ENCODE peak calls at places on chromosomes 4 and X, in six cellular contexts. One of them, this sample, is unnamed.

GRCh38 chr4:142043509-142043908 is 407.1 kb downstream of the IL15 start:
- DNase-seq in AG09309: peak
- DNase-seq in AG04449: no peak
- DNase-seq in AG10803: peak
- DNase-seq in sigmoid colon: no peak
- DNase-seq in fibroblast of the aortic adventitia: peak
- DNase-seq in this sample: no peak

GRCh38 chrX:1476682-1477081 is 24.0 kb upstream of the ASMTL start:
- DNase-seq in sigmoid colon: peak
- DNase-seq in fibroblast of the aortic adventitia: no peak
- DNase-seq in AG04449: no peak
- DNase-seq in AG10803: no peak
- DNase-seq in AG09309: no peak
- DNase-seq in this sample: no peak

GRCh38 chr4:39521253-39521908 is 5.9 kb downstream of the UGDH start:
- DNase-seq in AG10803: peak
- DNase-seq in fibroblast of the aortic adventitia: peak
- DNase-seq in AG04449: no peak
- DNase-seq in sigmoid colon: no peak
- DNase-seq in AG09309: no peak
- DNase-seq in this sample: no peak

GRCh38 chr4:107318078-107318477 is 282.0 kb upstream of the DKK2 start:
- DNase-seq in sigmoid colon: no peak
- DNase-seq in AG09309: no peak
- DNase-seq in AG10803: peak
- DNase-seq in AG04449: no peak
- DNase-seq in fibroblast of the aortic adventitia: peak
- DNase-seq in this sample: no peak

GRCh38 chr4:138756519-138756918 is 259.1 kb upstream of the NOCT start:
- DNase-seq in AG10803: no peak
- DNase-seq in AG04449: no peak
- DNase-seq in sigmoid colon: no peak
- DNase-seq in fibroblast of the aortic adventitia: no peak
- DNase-seq in AG09309: no peak
- DNase-seq in this sample: no peak

GRCh38 chr4:186726440-186727148 is 2.9 kb upstream of the FAT1 start:
- DNase-seq in AG10803: peak
- DNase-seq in sigmoid colon: peak
- DNase-seq in AG04449: no peak
- DNase-seq in AG09309: no peak
- DNase-seq in fibroblast of the aortic adventitia: peak
- DNase-seq in this sample: peak

GRCh38 chr4:37685726-37686372 is 327 bp downstream of the RELL1 start:
- DNase-seq in fibroblast of the aortic adventitia: no peak
- DNase-seq in AG04449: no peak
- DNase-seq in AG10803: peak
- DNase-seq in sigmoid colon: peak
- DNase-seq in AG09309: no peak
- DNase-seq in this sample: peak

GRCh38 chr4:159360549-159360948 is 257.7 kb downstream of the RAPGEF2 start:
- DNase-seq in fibroblast of the aortic adventitia: peak
- DNase-seq in AG09309: peak
- DNase-seq in AG10803: peak
- DNase-seq in sigmoid colon: no peak
- DNase-seq in AG04449: peak
- DNase-seq in this sample: no peak

GRCh38 chr4:106569151-106570029 is 200.8 kb upstream of the GIMD1 start:
- DNase-seq in sigmoid colon: no peak
- DNase-seq in AG04449: no peak
- DNase-seq in AG09309: no peak
- DNase-seq in AG10803: peak
- DNase-seq in fibroblast of the aortic adventitia: peak
- DNase-seq in this sample: no peak

GRCh38 chr4:165464813-165465381 is 86.1 kb downstream of the CPE start:
- DNase-seq in AG04449: no peak
- DNase-seq in fibroblast of the aortic adventitia: peak
- DNase-seq in AG10803: peak
- DNase-seq in AG09309: no peak
- DNase-seq in sigmoid colon: no peak
- DNase-seq in this sample: no peak

GRCh38 chr4:149056615-149057014 is 614.4 kb upstream of the NR3C2 start:
- DNase-seq in AG09309: no peak
- DNase-seq in AG04449: no peak
- DNase-seq in AG10803: no peak
- DNase-seq in sigmoid colon: no peak
- DNase-seq in fibroblast of the aortic adventitia: no peak
- DNase-seq in this sample: no peak

GRCh38 chr4:142318280-142318679 is 527.8 kb downstream of the INPP4B start:
- DNase-seq in AG09309: no peak
- DNase-seq in AG04449: no peak
- DNase-seq in sigmoid colon: no peak
- DNase-seq in fibroblast of the aortic adventitia: no peak
- DNase-seq in AG10803: no peak
- DNase-seq in this sample: no peak

GRCh38 chr4:7558436-7558835 is 123.7 kb upstream of the PSAPL1 start:
- DNase-seq in sigmoid colon: no peak
- DNase-seq in AG09309: no peak
- DNase-seq in AG04449: no peak
- DNase-seq in fibroblast of the aortic adventitia: no peak
- DNase-seq in AG10803: no peak
- DNase-seq in this sample: no peak

GRCh38 chrX:68257015-68257414 is 176.3 kb downstream of the OPHN1 start:
- DNase-seq in AG10803: no peak
- DNase-seq in fibroblast of the aortic adventitia: no peak
- DNase-seq in sigmoid colon: no peak
- DNase-seq in AG09309: no peak
- DNase-seq in AG04449: no peak
- DNase-seq in this sample: no peak

GRCh38 chr4:88823058-88823919 is 125.7 kb upstream of the NAP1L5 start:
- DNase-seq in sigmoid colon: peak
- DNase-seq in AG04449: peak
- DNase-seq in AG10803: peak
- DNase-seq in fibroblast of the aortic adventitia: peak
- DNase-seq in AG09309: peak
- DNase-seq in this sample: peak

GRCh38 chrX:33252306-33252825 is 41.0 kb upstream of the DMD start:
- DNase-seq in AG10803: no peak
- DNase-seq in AG04449: no peak
- DNase-seq in fibroblast of the aortic adventitia: no peak
- DNase-seq in AG09309: no peak
- DNase-seq in sigmoid colon: no peak
- DNase-seq in this sample: no peak

GRCh38 chrX:41667631-41668030 is 21.1 kb upstream of the GPR34 start:
- DNase-seq in AG04449: no peak
- DNase-seq in sigmoid colon: no peak
- DNase-seq in AG09309: no peak
- DNase-seq in AG10803: no peak
- DNase-seq in fibroblast of the aortic adventitia: no peak
- DNase-seq in this sample: no peak

GRCh38 chrX:41671082-41671481 is 17.7 kb upstream of the GPR34 start:
- DNase-seq in fibroblast of the aortic adventitia: no peak
- DNase-seq in sigmoid colon: no peak
- DNase-seq in AG04449: no peak
- DNase-seq in AG09309: no peak
- DNase-seq in AG10803: no peak
- DNase-seq in this sample: no peak

GRCh38 chrX:41666251-41666650 is 22.5 kb upstream of the GPR34 start:
- DNase-seq in fibroblast of the aortic adventitia: peak
- DNase-seq in AG04449: no peak
- DNase-seq in AG10803: peak
- DNase-seq in AG09309: no peak
- DNase-seq in sigmoid colon: no peak
- DNase-seq in this sample: no peak

GRCh38 chrX:41672643-41673042 is 16.1 kb upstream of the GPR34 start:
- DNase-seq in AG04449: no peak
- DNase-seq in fibroblast of the aortic adventitia: no peak
- DNase-seq in AG10803: no peak
- DNase-seq in sigmoid colon: no peak
- DNase-seq in AG09309: no peak
- DNase-seq in this sample: no peak

GRCh38 chrX:41670108-41670507 is 18.7 kb upstream of the GPR34 start:
- DNase-seq in fibroblast of the aortic adventitia: no peak
- DNase-seq in AG10803: peak
- DNase-seq in sigmoid colon: no peak
- DNase-seq in AG04449: no peak
- DNase-seq in AG09309: no peak
- DNase-seq in this sample: no peak
- TF ChIP-seq CTCF in fibroblast of the aortic adventitia: no peak
- TF ChIP-seq CTCF in AG10803: no peak
- TF ChIP-seq CTCF in sigmoid colon: no peak
- TF ChIP-seq CTCF in AG04449: no peak
- TF ChIP-seq CTCF in AG09309: no peak
- TF ChIP-seq CTCF in this sample: no peak

GRCh38 chr4:55175779-55176231 is 50.4 kb upstream of the KDR start:
- DNase-seq in AG04449: peak
- DNase-seq in fibroblast of the aortic adventitia: peak
- DNase-seq in sigmoid colon: no peak
- DNase-seq in AG10803: peak
- DNase-seq in AG09309: no peak
- DNase-seq in this sample: no peak
- H3K4me3 ChIP-seq in AG04449: no peak
- H3K4me3 ChIP-seq in fibroblast of the aortic adventitia: no peak
- H3K4me3 ChIP-seq in sigmoid colon: no peak
- H3K4me3 ChIP-seq in AG10803: no peak
- H3K4me3 ChIP-seq in AG09309: no peak
- H3K4me3 ChIP-seq in this sample: no peak

GRCh38 chr4:161254375-161254774 is 909.4 kb downstream of the FSTL5 start:
- DNase-seq in AG10803: no peak
- DNase-seq in fibroblast of the aortic adventitia: no peak
- DNase-seq in AG04449: no peak
- DNase-seq in sigmoid colon: no peak
- DNase-seq in AG09309: no peak
- DNase-seq in this sample: no peak
- TF ChIP-seq CTCF in AG10803: no peak
- TF ChIP-seq CTCF in fibroblast of the aortic adventitia: no peak
- TF ChIP-seq CTCF in AG04449: no peak
- TF ChIP-seq CTCF in sigmoid colon: no peak
- TF ChIP-seq CTCF in AG09309: no peak
- TF ChIP-seq CTCF in this sample: no peak

DNA sequence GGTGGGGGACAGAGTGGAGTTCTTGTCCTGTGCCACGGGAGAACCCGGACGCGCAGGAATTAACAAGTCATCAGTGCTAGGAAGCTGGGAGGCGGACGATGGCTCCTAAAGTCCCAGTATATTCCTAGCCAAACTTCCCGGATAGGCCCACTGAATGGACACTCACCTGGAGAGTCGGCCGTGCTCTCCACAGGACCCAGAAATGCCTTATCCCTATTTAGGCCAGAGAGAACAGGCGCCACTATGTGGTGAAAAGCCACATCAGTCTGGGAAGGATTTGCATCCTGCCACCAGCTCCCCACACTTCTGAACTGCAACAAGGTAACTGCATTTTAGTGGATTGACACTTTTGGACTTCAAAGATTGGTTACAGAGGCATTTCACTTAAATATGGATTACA is 1.1 kb downstream of the CFAP299 start:
- DNase-seq in AG10803: peak
- DNase-seq in AG04449: no peak
- DNase-seq in AG09309: no peak
- DNase-seq in sigmoid colon: peak
- DNase-seq in fibroblast of the aortic adventitia: peak
- DNase-seq in this sample: no peak
- H3K4me3 ChIP-seq in AG10803: no peak
- H3K4me3 ChIP-seq in AG04449: peak
- H3K4me3 ChIP-seq in AG09309: no peak
- H3K4me3 ChIP-seq in sigmoid colon: peak
- H3K4me3 ChIP-seq in fibroblast of the aortic adventitia: peak
- H3K4me3 ChIP-seq in this sample: no peak

GRCh38 chr4:112900416-112900815 is 149.0 kb upstream of the ANK2 start:
- DNase-seq in AG10803: no peak
- DNase-seq in AG09309: no peak
- DNase-seq in sigmoid colon: no peak
- DNase-seq in AG04449: no peak
- DNase-seq in fibroblast of the aortic adventitia: no peak
- DNase-seq in this sample: no peak
- TF ChIP-seq CTCF in AG10803: no peak
- TF ChIP-seq CTCF in AG09309: no peak
- TF ChIP-seq CTCF in sigmoid colon: no peak
- TF ChIP-seq CTCF in AG04449: no peak
- TF ChIP-seq CTCF in fibroblast of the aortic adventitia: no peak
- TF ChIP-seq CTCF in this sample: no peak